ENCODE peak calls at places on chromosomes 6 and 20, in six cellular contexts. E is RPMI8226; Q is cardiac septum; D is ELR; L is sigmoid colon; Z is CD4-positive, CD25-positive, alpha-beta regulatory T cell. M is an unnamed sample.

GRCh38 chr6:158184598-158184997 is 16.4 kb downstream of the GTF2H5 start:
- DNase-seq in E (no peak), Q (no peak), D (no peak), L (no peak), Z (no peak), M (no peak)

GRCh38 chr6:83096791-83097190 is 29.3 kb downstream of the DOP1A start:
- DNase-seq in E (no peak), Q (no peak), D (peak), L (no peak), Z (no peak), M (no peak)

GRCh38 chr6:98839788-98840361 is 5.5 kb downstream of the POU3F2 start:
- DNase-seq in E (no peak), Q (no peak), D (peak), L (no peak), Z (no peak), M (no peak)

GRCh38 chr6:56840467-56841371 is 114.2 kb upstream of the BEND6 start:
- DNase-seq in E (peak), Q (no peak), D (peak), L (no peak), Z (no peak), M (no peak)

GRCh38 chr6:66421570-66421969 is 714.5 kb upstream of the EYS start:
- DNase-seq in E (no peak), Q (no peak), D (no peak), L (no peak), Z (no peak), M (no peak)

GRCh38 chr20:3890999-3891929 is 2.1 kb downstream of the PANK2 start:
- DNase-seq in E (no peak), Q (no peak), D (no peak), L (peak), Z (no peak), M (no peak)

GRCh38 chr20:2330090-2330695 is 34.4 kb downstream of the TGM3 start:
- DNase-seq in E (no peak), Q (no peak), D (no peak), L (no peak), Z (no peak), M (no peak)

GRCh38 chr20:48338717-48339116 is 489.1 kb downstream of the PREX1 start:
- DNase-seq in E (no peak), Q (no peak), D (peak), L (no peak), Z (no peak), M (no peak)

GRCh38 chr20:16477632-16478031 is 95.6 kb downstream of the KIF16B start:
- DNase-seq in E (no peak), Q (no peak), D (no peak), L (no peak), Z (peak), M (no peak)

GRCh38 chr20:56634735-56635422 is 5.8 kb downstream of the TFAP2C start:
- DNase-seq in E (no peak), Q (no peak), D (peak), L (no peak), Z (no peak), M (no peak)

M was measured in CD4-positive, alpha-beta memory T cell.